ENCODE peak calls at places on chromosomes 5 and 9, in four cellular contexts. M, F, A and H are unnamed samples.

GRCh38 chr5:2460098-2460497 is 291.4 kb downstream of the IRX2 start:
- DNase-seq in M (no peak), F (no peak), A (no peak), H (no peak)

GRCh38 chr5:115389074-115389798 is 92.8 kb upstream of the CCDC112 start:
- DNase-seq in M (no peak), F (no peak), A (no peak), H (no peak)

GRCh38 chr9:109401169-109401989 is 80.5 kb upstream of the EPB41L4B start:
- DNase-seq in M (peak), F (peak), A (no peak), H (peak)

GRCh38 chr5:10445352-10445751 is 3.7 kb downstream of the ROPN1L start:
- DNase-seq in M (no peak), F (no peak), A (no peak), H (no peak)

GRCh38 chr5:103519550-103519949 is 43.0 kb downstream of the NUDT12 start:
- DNase-seq in M (no peak), F (peak), A (no peak), H (peak)

GRCh38 chr5:48192-48591 is 43.8 kb upstream of the PLEKHG4B start:
- DNase-seq in M (no peak), F (no peak), A (no peak), H (no peak)

GRCh38 chr9:70805953-70806352 is 315.5 kb downstream of the TRPM3 start:
- DNase-seq in M (no peak), F (peak), A (no peak), H (no peak)

GRCh38 chr5:15968994-15969393 is 210.6 kb downstream of the MARCHF11 start:
- DNase-seq in M (no peak), F (no peak), A (no peak), H (no peak)

GRCh38 chr5:172875372-172876279 is 41.6 kb downstream of the ERGIC1 start:
- DNase-seq in M (no peak), F (no peak), A (no peak), H (peak)

GRCh38 chr9:15972760-15973159 is 419.9 kb downstream of the CCDC171 start:
- DNase-seq in M (no peak), F (no peak), A (no peak), H (no peak)

GRCh38 chr9:84296146-84296843 is 44.3 kb downstream of the SLC28A3 start:
- DNase-seq in M (no peak), F (no peak), A (no peak), H (no peak)

GRCh38 chr5:37495668-37496067 is 116.5 kb downstream of the WDR70 start:
- DNase-seq in M (no peak), F (no peak), A (no peak), H (no peak)

GRCh38 chr5:58972301-58972700 is 389.4 kb downstream of the RAB3C start:
- DNase-seq in M (no peak), F (no peak), A (no peak), H (no peak)

GRCh38 chr5:139251281-139251687 is 42.3 kb upstream of the MATR3 start:
- DNase-seq in M (no peak), F (no peak), A (no peak), H (no peak)

GRCh38 chr5:125326114-125326513 is 579.7 kb upstream of the ZNF608 start:
- DNase-seq in M (peak), F (no peak), A (no peak), H (no peak)

GRCh38 chr9:12719431-12719830 is 26.2 kb downstream of the TYRP1 start:
- DNase-seq in M (no peak), F (peak), A (no peak), H (no peak)

GRCh38 chr5:134124289-134125194 is 10.1 kb downstream of the TCF7 start:
- DNase-seq in M (no peak), F (no peak), A (no peak), H (no peak)

GRCh38 chr5:991472-992267 is 16.9 kb upstream of the NKD2 start:
- DNase-seq in M (peak), F (no peak), A (peak), H (no peak)

GRCh38 chr5:135835766-135836165 is 1.3 kb downstream of the SLC25A48 start:
- DNase-seq in M (no peak), F (no peak), A (no peak), H (no peak)

GRCh38 chr5:173689713-173690360 is 73.4 kb upstream of the BOD1 start:
- DNase-seq in M (peak), F (no peak), A (no peak), H (no peak)

GRCh38 chr5:14644623-14645237 is 19.8 kb upstream of the OTULIN start:
- DNase-seq in M (no peak), F (no peak), A (no peak), H (no peak)

GRCh38 chr5:150057996-150058395 is 28.4 kb downstream of the CSF1R start:
- DNase-seq in M (no peak), F (no peak), A (no peak), H (no peak)

GRCh38 chr5:137415231-137415681 is 83.9 kb downstream of the SPOCK1 start:
- DNase-seq in M (no peak), F (no peak), A (no peak), H (no peak)

GRCh38 chr5:64229163-64229774 is 63.6 kb downstream of the RNF180 start:
- DNase-seq in M (no peak), F (peak), A (no peak), H (no peak)

GRCh38 chr5:82881571-82882200 is 195.5 kb downstream of the TMEM167A start:
- DNase-seq in M (no peak), F (no peak), A (no peak), H (no peak)

GRCh38 chr5:82886911-82887310 is 190.3 kb downstream of the TMEM167A start:
- DNase-seq in M (no peak), F (no peak), A (no peak), H (no peak)

GRCh38 chr5:82884821-82885471 is 192.2 kb downstream of the TMEM167A start:
- DNase-seq in M (no peak), F (no peak), A (no peak), H (no peak)

GRCh38 chr5:82882316-82882715 is 194.9 kb downstream of the TMEM167A start:
- DNase-seq in M (no peak), F (no peak), A (no peak), H (no peak)

DNA sequence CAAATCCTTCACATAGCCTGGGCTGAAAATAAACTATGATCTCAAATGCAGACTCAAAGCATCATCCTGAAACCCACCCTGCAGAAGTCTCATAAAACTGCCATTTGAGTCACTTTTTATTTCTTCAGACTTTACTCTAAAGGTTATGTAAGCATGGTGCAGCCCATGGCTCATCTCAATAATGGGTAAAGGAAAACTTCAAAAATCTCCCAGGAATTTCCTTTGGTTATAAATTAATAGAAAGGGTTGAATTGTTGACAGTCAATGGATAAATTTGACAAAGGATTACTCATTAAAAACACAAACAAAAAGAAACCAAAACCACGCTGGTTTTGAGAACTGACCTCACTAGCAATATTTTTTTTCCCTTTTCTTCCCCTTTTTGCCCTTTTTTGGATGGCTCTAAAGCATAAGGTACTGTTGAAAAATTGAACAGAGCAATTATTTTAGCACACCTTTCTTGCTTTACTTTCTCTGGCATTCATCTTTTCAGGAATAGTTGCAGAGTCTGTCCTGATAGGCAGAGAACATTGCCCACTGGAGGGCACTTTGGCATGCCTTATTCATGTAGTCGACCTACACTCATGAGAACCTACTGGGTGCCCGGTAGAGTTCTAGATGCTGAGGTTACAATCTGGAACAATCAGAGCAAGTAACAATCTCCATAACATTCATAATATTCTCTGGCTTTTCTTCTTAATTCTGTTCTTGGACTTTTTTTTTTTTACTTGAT is 191.4 kb downstream of the TMEM167A start:
- DNase-seq in M (no peak), F (no peak), A (no peak), H (no peak)
- TF ChIP-seq CTCF in M (no peak), F (no peak), A (no peak), H (no peak)

DNA sequence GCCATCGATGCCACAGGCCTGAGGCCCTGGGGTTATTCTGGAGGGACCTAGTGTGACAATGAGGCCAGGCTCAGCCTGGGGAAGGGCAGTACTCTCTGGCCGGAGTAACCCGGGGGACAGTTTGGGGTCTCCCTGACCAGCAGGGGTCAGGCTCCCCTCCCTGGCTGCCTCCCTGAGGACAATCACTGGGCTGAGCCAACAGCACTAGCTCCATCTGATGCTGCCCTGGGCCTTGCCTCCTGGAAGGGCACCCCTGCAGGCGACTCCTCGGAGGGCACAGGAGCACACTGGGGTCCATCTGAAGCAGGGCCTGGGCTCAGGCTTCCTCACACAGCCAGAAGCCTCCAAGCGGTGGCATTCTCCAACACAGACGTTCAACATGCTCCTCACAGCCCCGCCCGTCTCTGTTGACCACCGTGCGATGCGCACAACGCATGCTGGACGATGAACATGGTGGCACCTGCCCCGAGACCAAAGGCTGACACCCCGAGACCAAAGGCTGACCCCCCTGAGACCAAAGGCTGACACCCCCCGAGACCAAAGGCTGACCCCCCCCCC is 68.3 kb downstream of the ADAMTS2 start:
- DNase-seq in M (no peak), F (no peak), A (peak), H (no peak)
- TF ChIP-seq CTCF in M (peak), F (peak), A (no peak), H (no peak)

GRCh38 chr9:14652729-14653377 is 40.4 kb downstream of the ZDHHC21 start:
- DNase-seq in M (no peak), F (peak), A (no peak), H (no peak)
- TF ChIP-seq CTCF in M (peak), F (peak), A (no peak), H (peak)

DNA sequence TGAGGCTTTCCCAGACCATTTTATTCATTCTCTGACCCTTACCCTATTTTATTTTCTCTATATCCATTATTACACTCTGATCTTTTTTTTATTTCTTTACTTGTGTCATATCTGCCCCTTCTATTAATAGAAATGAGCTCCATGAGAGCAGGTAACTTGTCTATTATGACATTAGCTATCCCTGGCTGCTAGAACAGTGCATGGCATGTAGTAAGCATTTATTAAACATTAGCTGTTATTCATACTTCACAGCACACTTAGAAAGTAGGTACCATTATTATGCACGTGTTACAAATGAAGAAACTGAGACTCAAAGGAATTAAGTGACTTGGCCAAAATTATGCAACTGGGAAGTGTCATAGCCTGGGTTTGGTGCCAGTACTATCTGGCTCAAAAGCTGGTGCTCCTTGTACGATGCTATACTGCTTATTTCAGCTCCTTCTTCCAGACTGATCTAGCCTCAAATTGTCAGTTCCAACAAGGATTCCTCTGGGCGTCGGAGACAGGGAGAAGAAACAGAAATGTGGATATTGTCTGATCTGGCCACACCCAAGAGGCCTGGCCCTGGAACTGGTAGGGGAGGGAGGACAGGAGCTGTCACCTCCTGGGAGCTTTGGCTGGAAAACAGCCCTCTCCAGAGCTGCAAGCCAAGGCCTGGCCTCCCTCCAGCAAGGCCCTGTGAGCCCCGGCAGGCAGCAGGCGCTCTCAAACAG is 10.8 kb upstream of the NIPAL4 start:
- DNase-seq in M (peak), F (no peak), A (no peak), H (no peak)
- TF ChIP-seq CTCF in M (no peak), F (no peak), A (no peak), H (no peak)

GRCh38 chr9:94804917-94805544 is 78.5 kb downstream of the AOPEP start:
- DNase-seq in M (no peak), F (no peak), A (no peak), H (no peak)
- TF ChIP-seq CTCF in M (no peak), F (no peak), A (no peak), H (no peak)

GRCh38 chr5:31397926-31398557 is 133.9 kb downstream of the DROSHA start:
- DNase-seq in M (no peak), F (no peak), A (no peak), H (no peak)
- TF ChIP-seq CTCF in M (no peak), F (no peak), A (no peak), H (no peak)

DNA sequence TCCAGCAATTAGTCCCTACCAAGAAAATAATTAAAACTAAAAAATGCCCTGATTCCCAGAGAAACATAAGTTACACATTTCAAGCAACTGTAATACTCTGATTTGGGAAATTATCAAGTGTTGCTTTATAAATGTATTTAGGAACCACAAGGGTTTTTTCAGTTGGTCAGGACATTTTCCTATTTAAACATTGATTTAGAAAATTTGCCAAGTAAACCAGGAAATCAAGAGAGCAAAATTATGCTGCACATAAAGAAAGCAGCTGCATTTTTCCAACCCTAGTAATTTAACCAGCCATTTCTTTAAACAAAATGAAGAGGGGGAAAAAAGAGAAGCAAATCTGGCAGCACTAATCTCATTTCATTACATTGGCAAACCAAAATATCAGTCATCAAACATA is 271.5 kb downstream of the TLE1 start:
- DNase-seq in M (no peak), F (no peak), A (no peak), H (no peak)
- TF ChIP-seq CTCF in M (no peak), F (no peak), A (no peak), H (no peak)

GRCh38 chr9:79134654-79135053 is 437.1 kb upstream of the TLE4 start:
- DNase-seq in M (no peak), F (peak), A (no peak), H (peak)
- TF ChIP-seq CTCF in M (no peak), F (peak), A (no peak), H (peak)